ENCODE peak calls at places on chromosomes 16 and 17, in nine cellular contexts. One of them, this sample, is unnamed.

GRCh38 chr16:81405702-81406113 is 38.9 kb upstream of the CMIP start:
- DNase-seq in nephron progenitor cell: no peak
- DNase-seq in LNCaP clone FGC: no peak
- DNase-seq in GM13976: no peak
- DNase-seq in IMR-90: peak; percentile 92
- DNase-seq in brain microvascular endothelial cell: peak; percentile 94
- DNase-seq in heart left ventricle: no peak
- DNase-seq in colonic mucosa: no peak
- DNase-seq in fibroblast of lung: peak; percentile 99
- DNase-seq in this sample: no peak

GRCh38 chr17:13346592-13346991 is 255.1 kb downstream of the HS3ST3A1 start:
- DNase-seq in nephron progenitor cell: no peak
- DNase-seq in LNCaP clone FGC: no peak
- DNase-seq in GM13976: no peak
- DNase-seq in IMR-90: no peak
- DNase-seq in brain microvascular endothelial cell: no peak
- DNase-seq in heart left ventricle: no peak
- DNase-seq in colonic mucosa: no peak
- DNase-seq in fibroblast of lung: peak; percentile 15
- DNase-seq in this sample: no peak

GRCh38 chr17:37605813-37606505 is 3.3 kb downstream of the SYNRG start:
- DNase-seq in nephron progenitor cell: no peak
- DNase-seq in LNCaP clone FGC: no peak
- DNase-seq in GM13976: peak; percentile 21
- DNase-seq in IMR-90: no peak
- DNase-seq in brain microvascular endothelial cell: no peak
- DNase-seq in heart left ventricle: no peak
- DNase-seq in colonic mucosa: peak; percentile 25
- DNase-seq in fibroblast of lung: peak; percentile 51
- DNase-seq in this sample: no peak

GRCh38 chr16:14564881-14565687 is 65.0 kb downstream of the PARN start:
- DNase-seq in nephron progenitor cell: no peak
- DNase-seq in LNCaP clone FGC: peak; percentile 96
- DNase-seq in GM13976: no peak
- DNase-seq in IMR-90: peak; percentile 14
- DNase-seq in brain microvascular endothelial cell: no peak
- DNase-seq in heart left ventricle: no peak
- DNase-seq in colonic mucosa: no peak
- DNase-seq in fibroblast of lung: peak; percentile 21
- DNase-seq in this sample: no peak

GRCh38 chr17:8946071-8946470 is 19.4 kb downstream of the PIK3R5 start:
- DNase-seq in nephron progenitor cell: no peak
- DNase-seq in LNCaP clone FGC: no peak
- DNase-seq in GM13976: no peak
- DNase-seq in IMR-90: no peak
- DNase-seq in brain microvascular endothelial cell: no peak
- DNase-seq in heart left ventricle: no peak
- DNase-seq in colonic mucosa: no peak
- DNase-seq in fibroblast of lung: no peak
- DNase-seq in this sample: no peak

GRCh38 chr17:229130-229944 is 47.9 kb upstream of the DOC2B start:
- DNase-seq in nephron progenitor cell: no peak
- DNase-seq in LNCaP clone FGC: no peak
- DNase-seq in GM13976: no peak
- DNase-seq in IMR-90: peak; percentile 1
- DNase-seq in brain microvascular endothelial cell: peak; percentile 11
- DNase-seq in heart left ventricle: no peak
- DNase-seq in colonic mucosa: no peak
- DNase-seq in fibroblast of lung: peak; percentile 29
- DNase-seq in this sample: peak; percentile 25

GRCh38 chr17:74414510-74414909 is 17.4 kb upstream of the GPRC5C start:
- DNase-seq in nephron progenitor cell: no peak
- DNase-seq in LNCaP clone FGC: no peak
- DNase-seq in GM13976: no peak
- DNase-seq in IMR-90: no peak
- DNase-seq in brain microvascular endothelial cell: no peak
- DNase-seq in heart left ventricle: no peak
- DNase-seq in colonic mucosa: no peak
- DNase-seq in fibroblast of lung: no peak
- DNase-seq in this sample: no peak

GRCh38 chr17:58527949-58528348 is 13.5 kb upstream of the MTMR4 start:
- DNase-seq in nephron progenitor cell: no peak
- DNase-seq in LNCaP clone FGC: no peak
- DNase-seq in GM13976: no peak
- DNase-seq in IMR-90: peak; percentile 46
- DNase-seq in brain microvascular endothelial cell: peak; percentile 63
- DNase-seq in heart left ventricle: no peak
- DNase-seq in colonic mucosa: no peak
- DNase-seq in fibroblast of lung: peak; percentile 82
- DNase-seq in this sample: peak; percentile 82

GRCh38 chr16:69761983-69762842 is at the start of gene WWP2:
- DNase-seq in nephron progenitor cell: peak; percentile 86
- DNase-seq in LNCaP clone FGC: peak; percentile 49
- DNase-seq in GM13976: peak; percentile 89
- DNase-seq in IMR-90: peak; percentile 55
- DNase-seq in brain microvascular endothelial cell: peak; percentile 21
- DNase-seq in heart left ventricle: peak; percentile 77
- DNase-seq in colonic mucosa: peak; percentile 75
- DNase-seq in fibroblast of lung: peak; percentile 56
- DNase-seq in this sample: peak; percentile 71

GRCh38 chr17:46182961-46183360 is 10.3 kb downstream of the KANSL1 start:
- DNase-seq in nephron progenitor cell: no peak
- DNase-seq in LNCaP clone FGC: peak; percentile 75
- DNase-seq in GM13976: no peak
- DNase-seq in IMR-90: no peak
- DNase-seq in brain microvascular endothelial cell: no peak
- DNase-seq in heart left ventricle: no peak
- DNase-seq in colonic mucosa: no peak
- DNase-seq in fibroblast of lung: no peak
- DNase-seq in this sample: no peak

GRCh38 chr16:46801428-46802049 is 29.4 kb downstream of the C16orf87 start:
- DNase-seq in nephron progenitor cell: no peak
- DNase-seq in LNCaP clone FGC: no peak
- DNase-seq in GM13976: no peak
- DNase-seq in IMR-90: peak; percentile 25
- DNase-seq in brain microvascular endothelial cell: no peak
- DNase-seq in heart left ventricle: no peak
- DNase-seq in colonic mucosa: no peak
- DNase-seq in fibroblast of lung: no peak
- DNase-seq in this sample: no peak

GRCh38 chr16:76970087-76970744 is 220.8 kb upstream of the MON1B start:
- DNase-seq in nephron progenitor cell: no peak
- DNase-seq in LNCaP clone FGC: no peak
- DNase-seq in GM13976: no peak
- DNase-seq in IMR-90: no peak
- DNase-seq in brain microvascular endothelial cell: no peak
- DNase-seq in heart left ventricle: no peak
- DNase-seq in colonic mucosa: no peak
- DNase-seq in fibroblast of lung: peak; percentile 18
- DNase-seq in this sample: no peak

GRCh38 chr16:50778284-50779163 is 36.6 kb downstream of the CYLD start:
- DNase-seq in nephron progenitor cell: no peak
- DNase-seq in LNCaP clone FGC: no peak
- DNase-seq in GM13976: no peak
- DNase-seq in IMR-90: no peak
- DNase-seq in brain microvascular endothelial cell: no peak
- DNase-seq in heart left ventricle: no peak
- DNase-seq in colonic mucosa: no peak
- DNase-seq in fibroblast of lung: no peak
- DNase-seq in this sample: no peak

GRCh38 chr16:12025472-12025871 is 48.9 kb downstream of the SNX29 start:
- DNase-seq in nephron progenitor cell: no peak
- DNase-seq in LNCaP clone FGC: no peak
- DNase-seq in GM13976: no peak
- DNase-seq in IMR-90: no peak
- DNase-seq in brain microvascular endothelial cell: no peak
- DNase-seq in heart left ventricle: no peak
- DNase-seq in colonic mucosa: no peak
- DNase-seq in fibroblast of lung: no peak
- DNase-seq in this sample: no peak

GRCh38 chr17:28755486-28755885 is 11.7 kb downstream of the TRAF4 start:
- DNase-seq in nephron progenitor cell: no peak
- DNase-seq in LNCaP clone FGC: no peak
- DNase-seq in GM13976: no peak
- DNase-seq in IMR-90: no peak
- DNase-seq in brain microvascular endothelial cell: no peak
- DNase-seq in heart left ventricle: no peak
- DNase-seq in colonic mucosa: no peak
- DNase-seq in fibroblast of lung: peak; percentile 26
- DNase-seq in this sample: no peak

DNA sequence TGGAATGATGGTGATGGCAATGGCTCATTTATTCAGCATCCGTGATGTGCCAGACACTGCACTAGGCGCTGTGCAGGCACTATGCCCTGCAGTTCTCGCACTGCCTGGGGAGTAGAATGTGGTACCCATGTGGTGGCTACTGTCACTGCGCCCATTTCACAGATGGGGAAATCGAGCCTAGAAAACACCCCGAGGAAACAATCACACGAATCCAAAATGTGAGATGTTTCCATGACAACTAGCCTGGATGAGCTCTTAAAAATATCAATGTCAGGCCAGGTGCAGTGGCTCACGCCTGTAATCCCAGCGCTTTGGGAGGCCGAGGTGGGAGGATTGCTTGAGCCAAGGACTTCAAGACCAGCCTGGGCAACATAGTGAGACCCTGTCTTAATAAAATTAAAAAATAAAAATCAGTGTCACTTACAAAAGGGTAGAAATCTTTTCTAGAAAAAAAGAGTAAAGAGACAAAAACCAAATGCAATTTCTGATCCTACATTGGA is 57.9 kb upstream of the TNRC6A start:
- DNase-seq in nephron progenitor cell: no peak
- DNase-seq in LNCaP clone FGC: no peak
- DNase-seq in GM13976: no peak
- DNase-seq in IMR-90: no peak
- DNase-seq in brain microvascular endothelial cell: no peak
- DNase-seq in heart left ventricle: peak; percentile 43
- DNase-seq in colonic mucosa: no peak
- DNase-seq in fibroblast of lung: no peak
- DNase-seq in this sample: no peak
- TF ChIP-seq CTCF in nephron progenitor cell: no peak
- TF ChIP-seq CTCF in LNCaP clone FGC: no peak
- TF ChIP-seq CTCF in GM13976: no peak
- TF ChIP-seq CTCF in IMR-90: no peak
- TF ChIP-seq CTCF in brain microvascular endothelial cell: peak; percentile 21
- TF ChIP-seq CTCF in heart left ventricle: no peak
- TF ChIP-seq CTCF in colonic mucosa: no peak
- TF ChIP-seq CTCF in fibroblast of lung: no peak
- TF ChIP-seq CTCF in this sample: no peak

DNA sequence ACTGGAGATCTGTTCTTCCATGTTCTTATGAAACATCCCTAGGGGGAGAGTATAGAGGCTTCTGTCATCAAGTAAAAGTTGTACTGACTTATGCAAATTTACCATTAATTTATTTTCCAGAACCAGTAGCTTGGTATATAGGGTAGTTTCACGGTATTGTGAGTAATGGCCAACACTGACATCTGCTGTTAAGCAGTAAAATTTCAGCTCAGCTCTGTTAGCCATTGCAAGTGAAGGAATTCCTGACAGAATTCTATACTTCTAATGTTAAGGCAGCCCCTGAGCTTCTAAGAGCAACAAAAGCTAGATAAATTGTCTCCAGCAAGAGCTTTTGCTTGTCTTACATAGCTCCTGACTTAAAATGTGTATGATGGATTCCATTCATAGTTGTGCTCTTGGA is 613.5 kb upstream of the C16orf82 start:
- DNase-seq in nephron progenitor cell: no peak
- DNase-seq in LNCaP clone FGC: no peak
- DNase-seq in GM13976: no peak
- DNase-seq in IMR-90: no peak
- DNase-seq in brain microvascular endothelial cell: no peak
- DNase-seq in heart left ventricle: no peak
- DNase-seq in colonic mucosa: no peak
- DNase-seq in fibroblast of lung: no peak
- DNase-seq in this sample: no peak
- TF ChIP-seq CTCF in nephron progenitor cell: no peak
- TF ChIP-seq CTCF in LNCaP clone FGC: peak; percentile 34
- TF ChIP-seq CTCF in GM13976: no peak
- TF ChIP-seq CTCF in IMR-90: no peak
- TF ChIP-seq CTCF in brain microvascular endothelial cell: no peak
- TF ChIP-seq CTCF in heart left ventricle: peak; percentile 17
- TF ChIP-seq CTCF in colonic mucosa: no peak
- TF ChIP-seq CTCF in fibroblast of lung: no peak
- TF ChIP-seq CTCF in this sample: no peak

DNA sequence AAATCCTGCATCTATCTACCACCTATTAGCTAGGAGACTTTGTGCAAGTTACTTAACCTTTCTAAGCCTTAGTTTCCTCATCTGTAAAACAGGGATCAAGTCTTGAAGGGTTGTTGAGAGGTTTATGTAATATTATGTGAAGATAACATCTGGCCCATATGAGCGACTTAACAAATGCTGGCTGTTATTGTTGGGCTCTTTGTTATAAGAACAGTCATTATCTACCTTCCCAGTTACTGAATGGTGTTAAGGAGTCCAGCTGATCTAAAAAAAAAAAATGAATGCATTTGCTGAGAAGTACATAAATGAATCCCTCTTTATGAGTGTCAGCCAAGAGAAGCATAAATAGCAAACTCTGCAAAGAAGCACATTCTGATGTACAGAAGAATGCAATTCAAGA is 24.2 kb upstream of the MED13 start:
- DNase-seq in nephron progenitor cell: no peak
- DNase-seq in LNCaP clone FGC: no peak
- DNase-seq in GM13976: no peak
- DNase-seq in IMR-90: no peak
- DNase-seq in brain microvascular endothelial cell: no peak
- DNase-seq in heart left ventricle: no peak
- DNase-seq in colonic mucosa: no peak
- DNase-seq in fibroblast of lung: no peak
- DNase-seq in this sample: no peak
- TF ChIP-seq CTCF in nephron progenitor cell: no peak
- TF ChIP-seq CTCF in LNCaP clone FGC: no peak
- TF ChIP-seq CTCF in GM13976: no peak
- TF ChIP-seq CTCF in IMR-90: no peak
- TF ChIP-seq CTCF in brain microvascular endothelial cell: no peak
- TF ChIP-seq CTCF in heart left ventricle: no peak
- TF ChIP-seq CTCF in colonic mucosa: no peak
- TF ChIP-seq CTCF in fibroblast of lung: no peak
- TF ChIP-seq CTCF in this sample: no peak

DNA sequence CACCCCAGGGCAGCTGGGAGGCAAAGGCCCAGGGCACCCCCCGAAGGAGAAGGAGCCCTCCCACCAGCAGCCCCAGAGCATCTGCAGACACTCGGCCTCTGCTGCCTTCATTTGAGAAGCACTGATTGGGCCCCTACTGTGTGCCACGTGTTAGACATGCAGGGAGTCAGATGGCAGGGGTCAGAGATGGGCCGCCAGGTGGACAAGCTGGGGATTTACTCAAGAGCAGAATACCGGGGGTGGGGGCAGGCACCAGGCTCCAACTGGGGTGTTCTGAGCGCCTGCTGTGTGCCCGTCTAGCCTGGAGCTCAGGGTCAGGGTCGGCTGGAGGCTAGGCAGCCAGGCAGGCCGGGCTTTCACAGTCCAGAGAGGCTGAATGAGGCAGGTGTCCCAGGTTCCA is 18.7 kb downstream of the TPSG1 start:
- DNase-seq in nephron progenitor cell: no peak
- DNase-seq in LNCaP clone FGC: no peak
- DNase-seq in GM13976: no peak
- DNase-seq in IMR-90: no peak
- DNase-seq in brain microvascular endothelial cell: no peak
- DNase-seq in heart left ventricle: no peak
- DNase-seq in colonic mucosa: no peak
- DNase-seq in fibroblast of lung: no peak
- DNase-seq in this sample: no peak
- TF ChIP-seq CTCF in nephron progenitor cell: no peak
- TF ChIP-seq CTCF in LNCaP clone FGC: no peak
- TF ChIP-seq CTCF in GM13976: no peak
- TF ChIP-seq CTCF in IMR-90: no peak
- TF ChIP-seq CTCF in brain microvascular endothelial cell: no peak
- TF ChIP-seq CTCF in heart left ventricle: no peak
- TF ChIP-seq CTCF in colonic mucosa: no peak
- TF ChIP-seq CTCF in fibroblast of lung: no peak
- TF ChIP-seq CTCF in this sample: no peak